ENCODE peak calls at places on chromosome 17, in five cellular contexts. One of them, this sample, is unnamed.

GRCh38 chr17:49483588-49484509 is 11.2 kb upstream of the NGFR start:
- DNase-seq in CD8-positive, alpha-beta memory T cell: no peak
- DNase-seq in ascending aorta: no peak
- DNase-seq in ovary: no peak
- DNase-seq in H9: no peak
- DNase-seq in this sample: no peak

GRCh38 chr17:28145348-28145747 is 102.9 kb downstream of the NLK start:
- DNase-seq in ascending aorta: no peak
- DNase-seq in H9: no peak
- DNase-seq in CD8-positive, alpha-beta memory T cell: no peak
- DNase-seq in ovary: no peak
- DNase-seq in this sample: no peak

GRCh38 chr17:63610854-63611253 is 10.2 kb downstream of the TACO1 start:
- DNase-seq in ascending aorta: no peak
- DNase-seq in CD8-positive, alpha-beta memory T cell: no peak
- DNase-seq in ovary: no peak
- DNase-seq in H9: no peak
- DNase-seq in this sample: no peak

GRCh38 chr17:83103200-83103937 is 24.0 kb downstream of the METRNL start:
- DNase-seq in ovary: no peak
- DNase-seq in ascending aorta: no peak
- DNase-seq in H9: peak; percentile 71
- DNase-seq in CD8-positive, alpha-beta memory T cell: no peak
- DNase-seq in this sample: peak; percentile 40

GRCh38 chr17:29933379-29933778 is 3.4 kb upstream of the SSH2 start:
- DNase-seq in CD8-positive, alpha-beta memory T cell: no peak
- DNase-seq in ascending aorta: no peak
- DNase-seq in ovary: no peak
- DNase-seq in H9: peak; percentile 40
- DNase-seq in this sample: no peak

GRCh38 chr17:59421722-59422121 is 90.3 kb downstream of the YPEL2 start:
- DNase-seq in ovary: no peak
- DNase-seq in CD8-positive, alpha-beta memory T cell: no peak
- DNase-seq in H9: no peak
- DNase-seq in ascending aorta: no peak
- DNase-seq in this sample: no peak

GRCh38 chr17:40850287-40850972 is 16.6 kb downstream of the KRT12 start:
- DNase-seq in ovary: no peak
- DNase-seq in H9: no peak
- DNase-seq in CD8-positive, alpha-beta memory T cell: no peak
- DNase-seq in ascending aorta: no peak
- DNase-seq in this sample: no peak

GRCh38 chr17:48025904-48026502 is 11.6 kb downstream of the COPZ2 start:
- DNase-seq in H9: no peak
- DNase-seq in CD8-positive, alpha-beta memory T cell: no peak
- DNase-seq in ovary: no peak
- DNase-seq in ascending aorta: peak; percentile 14
- DNase-seq in this sample: peak; percentile 10

GRCh38 chr17:73798111-73798748 is 154.0 kb upstream of the SDK2 start:
- DNase-seq in ovary: no peak
- DNase-seq in H9: no peak
- DNase-seq in CD8-positive, alpha-beta memory T cell: no peak
- DNase-seq in ascending aorta: no peak
- DNase-seq in this sample: no peak

GRCh38 chr17:13362341-13363122 is 239.2 kb downstream of the HS3ST3A1 start:
- DNase-seq in ovary: no peak
- DNase-seq in H9: no peak
- DNase-seq in ascending aorta: no peak
- DNase-seq in CD8-positive, alpha-beta memory T cell: no peak
- DNase-seq in this sample: no peak

GRCh38 chr17:72496461-72496860 is 375.6 kb downstream of the SOX9 start:
- DNase-seq in CD8-positive, alpha-beta memory T cell: no peak
- DNase-seq in ovary: no peak
- DNase-seq in ascending aorta: no peak
- DNase-seq in H9: no peak
- DNase-seq in this sample: no peak

GRCh38 chr17:17025621-17026020 is 16.6 kb upstream of the MPRIP start:
- DNase-seq in ascending aorta: no peak
- DNase-seq in ovary: no peak
- DNase-seq in H9: no peak
- DNase-seq in CD8-positive, alpha-beta memory T cell: no peak
- DNase-seq in this sample: no peak
- H3K27ac ChIP-seq in ascending aorta: no peak overlapping the region
- H3K27ac ChIP-seq in ovary: no peak overlapping the region
- H3K27ac ChIP-seq in H9: no peak overlapping the region
- H3K27ac ChIP-seq in CD8-positive, alpha-beta memory T cell: no peak overlapping the region
- H3K27ac ChIP-seq in this sample: no peak overlapping the region

DNA sequence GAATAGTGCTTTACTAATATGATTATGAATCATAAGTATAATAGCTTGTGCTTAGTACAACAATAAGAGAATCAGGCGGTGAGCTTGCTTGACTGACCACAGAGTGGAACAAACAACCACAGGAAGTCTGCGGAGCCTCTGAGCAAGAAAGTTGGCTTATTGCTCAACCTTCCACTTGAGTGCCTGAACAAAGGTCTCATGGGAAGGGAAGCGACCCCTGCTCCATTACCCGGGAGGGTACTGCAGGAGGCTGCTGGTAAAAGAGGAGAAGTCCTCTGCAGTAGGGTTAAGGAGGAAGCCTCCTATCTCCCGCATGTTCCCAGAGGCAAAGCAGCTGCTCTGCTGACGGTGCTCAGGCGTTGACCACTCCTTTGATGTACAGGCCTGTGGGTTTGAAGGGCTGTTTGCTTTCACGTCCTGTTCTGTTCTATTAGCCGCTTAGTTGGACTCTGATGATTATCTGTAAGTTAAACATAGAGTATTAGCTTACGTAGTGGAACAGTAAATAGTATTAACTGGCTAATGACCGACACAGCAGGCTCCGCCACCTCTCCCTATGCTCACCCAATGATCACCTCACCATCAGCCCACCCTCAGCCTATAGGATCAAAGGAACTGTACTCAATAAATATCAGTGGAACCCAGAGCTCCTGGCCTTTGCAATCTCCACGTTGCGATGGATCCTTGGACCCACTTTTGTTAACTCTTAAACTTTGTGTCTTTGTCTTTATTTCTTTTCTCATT is 17.5 kb downstream of the ALOX15B start:
- DNase-seq in CD8-positive, alpha-beta memory T cell: no peak
- DNase-seq in ovary: peak; percentile 8
- DNase-seq in ascending aorta: peak; percentile 48
- DNase-seq in H9: no peak
- DNase-seq in this sample: peak; percentile 84
- H3K27ac ChIP-seq in CD8-positive, alpha-beta memory T cell: no peak overlapping the region
- H3K27ac ChIP-seq in ovary: no peak overlapping the region
- H3K27ac ChIP-seq in ascending aorta: no peak overlapping the region
- H3K27ac ChIP-seq in H9: no peak overlapping the region
- H3K27ac ChIP-seq in this sample: peak overlapping the region; percentile 95

DNA sequence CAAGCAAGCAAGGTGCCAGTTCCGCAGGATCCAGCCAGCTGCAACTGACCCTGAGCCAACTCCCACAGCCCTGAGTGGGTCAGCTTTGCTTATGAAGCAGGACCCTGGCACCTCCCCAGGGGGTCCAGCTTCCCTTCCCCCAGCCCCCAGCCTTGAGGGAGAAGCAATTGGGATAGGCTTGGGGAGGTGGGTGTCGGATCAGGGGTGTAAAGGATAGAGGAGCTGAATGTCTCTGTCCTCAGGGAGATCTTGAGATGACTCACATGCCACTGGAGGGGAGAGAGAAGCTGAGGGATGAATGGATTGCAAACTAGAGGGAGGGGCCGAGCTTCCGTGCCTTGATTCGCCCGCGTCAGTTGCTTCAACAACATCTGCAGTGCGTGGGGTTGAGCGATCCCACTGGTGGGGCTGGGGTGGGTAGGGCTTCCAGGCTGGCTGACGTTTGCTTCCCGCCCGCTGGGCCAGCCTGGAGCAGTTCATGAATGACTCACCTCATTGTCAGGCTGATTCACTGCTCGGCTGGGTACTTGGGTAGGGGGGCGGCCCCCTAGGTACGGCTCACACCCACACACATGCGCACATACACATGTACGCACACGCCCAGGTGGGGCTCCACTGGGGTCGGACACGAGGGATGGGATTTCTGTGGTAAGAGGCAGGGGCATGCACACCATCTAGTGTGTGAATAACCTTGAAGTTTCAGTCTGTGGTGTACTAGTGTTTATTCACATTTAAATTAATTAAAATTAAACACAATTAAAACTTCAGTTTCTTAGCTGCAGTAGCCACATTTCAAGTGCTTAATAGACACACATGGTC is 3.6 kb upstream of the HROB start:
- DNase-seq in H9: peak; percentile 93
- DNase-seq in ascending aorta: peak; percentile 91
- DNase-seq in CD8-positive, alpha-beta memory T cell: no peak
- DNase-seq in ovary: peak; percentile 84
- DNase-seq in this sample: peak; percentile 67
- H3K27ac ChIP-seq in H9: no peak overlapping the region
- H3K27ac ChIP-seq in ascending aorta: peak overlapping the region; percentile 78
- H3K27ac ChIP-seq in CD8-positive, alpha-beta memory T cell: peak overlapping the region; percentile 43
- H3K27ac ChIP-seq in ovary: no peak overlapping the region
- H3K27ac ChIP-seq in this sample: peak overlapping the region; percentile 47

DNA sequence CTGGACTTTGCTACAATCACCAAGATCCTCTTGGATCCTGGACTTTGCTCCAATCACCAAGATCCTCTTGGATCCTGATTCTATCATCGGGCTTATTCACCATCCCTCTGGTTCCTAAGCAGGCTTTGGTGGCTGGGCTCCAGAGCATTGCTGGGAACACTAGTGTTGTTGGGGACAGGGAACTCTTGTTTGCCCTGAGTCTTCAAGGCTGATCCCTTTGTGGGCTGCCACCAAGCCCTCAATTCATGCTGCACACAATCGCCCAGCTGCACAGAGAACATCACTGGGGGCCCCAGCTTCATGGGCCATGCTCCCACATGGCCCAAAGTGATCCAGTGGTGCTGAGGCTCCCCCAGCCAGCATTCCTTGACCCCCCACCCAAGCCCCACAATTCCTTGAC is 88.3 kb downstream of the TMEM132E start:
- DNase-seq in H9: no peak
- DNase-seq in ovary: no peak
- DNase-seq in CD8-positive, alpha-beta memory T cell: no peak
- DNase-seq in ascending aorta: no peak
- DNase-seq in this sample: no peak
- H3K27ac ChIP-seq in H9: no peak overlapping the region
- H3K27ac ChIP-seq in ovary: no peak overlapping the region
- H3K27ac ChIP-seq in CD8-positive, alpha-beta memory T cell: no peak overlapping the region
- H3K27ac ChIP-seq in ascending aorta: no peak overlapping the region
- H3K27ac ChIP-seq in this sample: no peak overlapping the region

DNA sequence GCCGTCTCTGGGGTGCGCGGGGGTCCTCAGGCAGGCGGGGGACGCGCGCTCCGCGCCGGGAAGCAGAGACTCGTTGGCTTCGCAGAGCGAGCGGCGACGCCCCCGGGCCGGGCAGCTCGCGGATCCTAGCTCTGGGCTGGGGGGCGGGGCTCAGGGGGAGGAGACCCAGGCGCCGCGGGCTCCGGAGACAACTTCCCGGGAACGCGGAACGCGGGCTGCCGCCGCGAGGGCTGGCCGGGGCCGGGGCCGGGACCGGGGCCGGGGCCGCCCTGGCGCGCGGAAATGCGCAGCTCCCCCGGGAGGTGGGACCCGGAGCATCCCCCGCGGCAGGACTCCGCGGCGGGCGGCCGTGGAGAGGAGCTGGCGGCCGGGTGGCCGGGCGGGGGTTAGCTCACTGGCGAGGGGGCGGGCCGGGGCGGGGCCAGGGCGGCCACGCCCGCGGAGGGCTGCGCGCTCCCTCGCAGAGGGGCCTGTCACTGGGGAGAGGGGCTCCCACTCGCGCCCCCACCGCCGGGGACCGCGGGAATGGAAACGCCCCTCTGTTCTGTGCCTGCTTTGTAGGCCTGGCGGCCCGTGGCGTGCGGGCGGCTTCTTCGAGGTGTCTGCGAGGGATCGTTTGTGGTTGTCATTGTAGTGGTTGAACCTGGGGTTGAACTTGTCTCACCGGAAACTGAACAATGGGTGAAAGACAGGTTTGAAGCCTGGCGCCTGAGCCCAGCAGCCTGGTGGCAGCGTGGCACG is at the start of gene GAS7:
- DNase-seq in H9: peak; percentile 86
- DNase-seq in ovary: peak; percentile 85
- DNase-seq in ascending aorta: no peak
- DNase-seq in CD8-positive, alpha-beta memory T cell: peak; percentile 46
- DNase-seq in this sample: peak; percentile 45
- H3K27ac ChIP-seq in H9: no peak within 1 kb of the TSS
- H3K27ac ChIP-seq in ovary: no peak within 1 kb of the TSS
- H3K27ac ChIP-seq in ascending aorta: no peak within 1 kb of the TSS
- H3K27ac ChIP-seq in CD8-positive, alpha-beta memory T cell: no peak within 1 kb of the TSS
- H3K27ac ChIP-seq in this sample: peak within 1 kb of the TSS; percentile 47

GRCh38 chr17:17915183-17915582 is 57.0 kb downstream of the TOM1L2 start:
- DNase-seq in ovary: no peak
- DNase-seq in H9: no peak
- DNase-seq in CD8-positive, alpha-beta memory T cell: no peak
- DNase-seq in ascending aorta: no peak
- DNase-seq in this sample: no peak
- H3K27ac ChIP-seq in ovary: no peak overlapping the region
- H3K27ac ChIP-seq in H9: no peak overlapping the region
- H3K27ac ChIP-seq in CD8-positive, alpha-beta memory T cell: no peak overlapping the region
- H3K27ac ChIP-seq in ascending aorta: no peak overlapping the region
- H3K27ac ChIP-seq in this sample: no peak overlapping the region

GRCh38 chr17:58047751-58048150 is 35.5 kb upstream of the DYNLL2 start:
- DNase-seq in ovary: no peak
- DNase-seq in ascending aorta: no peak
- DNase-seq in CD8-positive, alpha-beta memory T cell: no peak
- DNase-seq in H9: no peak
- DNase-seq in this sample: no peak

GRCh38 chr17:58039975-58040374 is 32.9 kb upstream of the SRSF1 start:
- DNase-seq in ascending aorta: no peak
- DNase-seq in ovary: no peak
- DNase-seq in H9: no peak
- DNase-seq in CD8-positive, alpha-beta memory T cell: no peak
- DNase-seq in this sample: no peak

GRCh38 chr17:58046230-58047094 is 36.8 kb upstream of the DYNLL2 start:
- DNase-seq in ovary: no peak
- DNase-seq in CD8-positive, alpha-beta memory T cell: no peak
- DNase-seq in ascending aorta: no peak
- DNase-seq in H9: peak; percentile 66
- DNase-seq in this sample: no peak

GRCh38 chr17:58040386-58040785 is 33.3 kb upstream of the SRSF1 start:
- DNase-seq in CD8-positive, alpha-beta memory T cell: no peak
- DNase-seq in ascending aorta: no peak
- DNase-seq in ovary: no peak
- DNase-seq in H9: no peak
- DNase-seq in this sample: no peak

GRCh38 chr17:58043221-58044181 is 36.5 kb upstream of the SRSF1 start:
- DNase-seq in H9: no peak
- DNase-seq in CD8-positive, alpha-beta memory T cell: no peak
- DNase-seq in ovary: no peak
- DNase-seq in ascending aorta: no peak
- DNase-seq in this sample: no peak
- H3K27ac ChIP-seq in H9: no peak overlapping the region
- H3K27ac ChIP-seq in CD8-positive, alpha-beta memory T cell: no peak overlapping the region
- H3K27ac ChIP-seq in ovary: no peak overlapping the region
- H3K27ac ChIP-seq in ascending aorta: no peak overlapping the region
- H3K27ac ChIP-seq in this sample: no peak overlapping the region

GRCh38 chr17:1030684-1031557 is 34.0 kb downstream of the TIMM22 start:
- DNase-seq in ascending aorta: no peak
- DNase-seq in H9: no peak
- DNase-seq in CD8-positive, alpha-beta memory T cell: no peak
- DNase-seq in ovary: peak; percentile 68
- DNase-seq in this sample: peak; percentile 50
- H3K27ac ChIP-seq in ascending aorta: peak overlapping the region; percentile 81
- H3K27ac ChIP-seq in H9: no peak overlapping the region
- H3K27ac ChIP-seq in CD8-positive, alpha-beta memory T cell: no peak overlapping the region
- H3K27ac ChIP-seq in ovary: no peak overlapping the region
- H3K27ac ChIP-seq in this sample: peak overlapping the region; percentile 35

GRCh38 chr17:78718575-78719209 is 63.4 kb downstream of the CYTH1 start:
- DNase-seq in ascending aorta: no peak
- DNase-seq in H9: no peak
- DNase-seq in ovary: no peak
- DNase-seq in CD8-positive, alpha-beta memory T cell: no peak
- DNase-seq in this sample: no peak
- H3K27ac ChIP-seq in ascending aorta: no peak overlapping the region
- H3K27ac ChIP-seq in H9: no peak overlapping the region
- H3K27ac ChIP-seq in ovary: no peak overlapping the region
- H3K27ac ChIP-seq in CD8-positive, alpha-beta memory T cell: no peak overlapping the region
- H3K27ac ChIP-seq in this sample: no peak overlapping the region

This sample was measured in prostate gland.